ENCODE peak calls at places on chromosomes 12 and 14, in seven cellular contexts. D is lung microvascular endothelial cell, C is astrocyte of the cerebellum, T is skeletal muscle cell, H is neural progenitor cell, J is germinal center, R is neural crest cell. A is an unnamed sample.
A peak's percentile ranks its signal among the peaks of the same experiment; 100 is the strongest.

GRCh38 chr14:59631237-59631636 is 54.6 kb upstream of the CCDC175 start:
- DNase-seq in T (no peak), C (no peak), H (peak; percentile 61), R (no peak), D (peak; percentile 3), J (peak; percentile 6), A (peak; percentile 15)

GRCh38 chr12:122421815-122422737 is at the start of gene CLIP1:
- DNase-seq in D (peak; percentile 78), J (peak; percentile 55), T (no peak), R (peak; percentile 61), H (peak; percentile 86), C (no peak), A (peak; percentile 30)

GRCh38 chr12:47885012-47885501 is 19.7 kb downstream of the VDR start:
- DNase-seq in C (no peak), H (no peak), T (no peak), R (no peak), D (no peak), J (no peak), A (no peak)

GRCh38 chr12:21065845-21066244 is 65.1 kb upstream of the SLCO1B1 start:
- DNase-seq in R (no peak), C (peak; percentile 35), H (peak; percentile 4), D (no peak), T (no peak), J (no peak), A (peak; percentile 7)

GRCh38 chr14:24556756-24557155 is 19.3 kb downstream of the CTSG start:
- DNase-seq in H (no peak), T (peak; percentile 0), C (no peak), J (no peak), R (no peak), D (peak; percentile 31), A (no peak)

GRCh38 chr12:1195513-1195912 is 204.5 kb downstream of the ERC1 start:
- DNase-seq in C (no peak), H (no peak), D (no peak), J (no peak), R (no peak), T (no peak), A (no peak)

GRCh38 chr12:131128556-131128955 is 174.8 kb downstream of the ADGRD1 start:
- DNase-seq in T (no peak), C (no peak), R (no peak), J (no peak), H (no peak), D (no peak), A (no peak)

GRCh38 chr12:24045816-24046257 is 96.4 kb upstream of the SOX5 start:
- DNase-seq in D (peak; percentile 6), J (no peak), H (no peak), C (peak; percentile 90), R (no peak), T (peak; percentile 78), A (peak; percentile 56)

GRCh38 chr12:88298761-88299242 is 156.7 kb downstream of the TMTC3 start:
- DNase-seq in J (no peak), C (peak; percentile 89), T (peak; percentile 61), D (peak; percentile 73), R (no peak), H (no peak), A (no peak)

GRCh38 chr12:28568083-28568482 is 377.8 kb downstream of the CCDC91 start:
- DNase-seq in R (no peak), D (peak; percentile 60), T (peak; percentile 79), H (no peak), J (no peak), C (no peak), A (no peak)

GRCh38 chr12:6092784-6093722 is 31.4 kb downstream of the VWF start:
- DNase-seq in D (peak; percentile 95), J (no peak), R (no peak), H (no peak), T (no peak), C (peak; percentile 57), A (no peak)

GRCh38 chr12:116990971-116991966 is 80.5 kb downstream of the FBXW8 start:
- DNase-seq in C (no peak), J (no peak), D (no peak), H (no peak), R (no peak), T (peak; percentile 13), A (no peak)

GRCh38 chr14:53855127-53855526 is 101.5 kb downstream of the BMP4 start:
- DNase-seq in R (no peak), T (no peak), J (no peak), D (no peak), H (no peak), C (no peak), A (no peak)

GRCh38 chr14:75141967-75142366 is 15.1 kb upstream of the NEK9 start:
- DNase-seq in J (no peak), D (peak; percentile 73), H (peak; percentile 24), T (no peak), C (no peak), R (no peak), A (peak; percentile 36)

GRCh38 chr12:101748907-101749306 is 9.6 kb upstream of the SYCP3 start:
- DNase-seq in C (no peak), R (no peak), T (no peak), J (no peak), D (no peak), H (no peak), A (no peak)

GRCh38 chr12:62631531-62632520 is 165.2 kb downstream of the MON2 start:
- DNase-seq in C (peak; percentile 89), D (peak; percentile 74), J (peak; percentile 38), T (peak; percentile 53), R (peak; percentile 44), H (peak; percentile 75), A (peak; percentile 81)

A was measured in HuH-7.